ENCODE peak calls at places on chromosomes 5 and 9, in six cellular contexts. K is HepG2, Y is endothelial cell of umbilical vein, G is mammary epithelial cell, Z is GM23338, H is MM.1S. N is an unnamed sample. For H3K27me3, the result is how much of the 10 kb centered on the place peaks cover.

GRCh38 chr9:24296124-24296523 is 249.6 kb downstream of the IZUMO3 start:
- DNase-seq in K (no peak), Y (no peak), G (no peak), Z (no peak), H (no peak), N (no peak)

GRCh38 chr5:179874136-179874535 is 15.5 kb upstream of the MRNIP start:
- DNase-seq in K (no peak), Y (no peak), G (no peak), Z (no peak), H (no peak), N (no peak)

GRCh38 chr9:108130896-108131295 is 641.3 kb upstream of the KLF4 start:
- DNase-seq in K (no peak), Y (no peak), G (no peak), Z (no peak), H (no peak), N (no peak)

GRCh38 chr9:127187231-127187956 is 65.0 kb upstream of the ANGPTL2 start:
- DNase-seq in K (peak), Y (peak), G (peak), Z (no peak), H (no peak), N (peak)

GRCh38 chr9:125700791-125701190 is 6.2 kb downstream of the MAPKAP1 start:
- DNase-seq in K (no peak), Y (no peak), G (peak), Z (peak), H (no peak), N (peak)

GRCh38 chr5:74446673-74447337 is 193.7 kb downstream of the ENC1 start:
- DNase-seq in K (no peak), Y (no peak), G (no peak), Z (no peak), H (no peak), N (no peak)

GRCh38 chr9:122053546-122053945 is 39.6 kb downstream of the TTLL11 start:
- DNase-seq in K (no peak), Y (no peak), G (no peak), Z (no peak), H (no peak), N (no peak)

GRCh38 chr5:10030219-10030831 is 219.4 kb downstream of the ATPSCKMT start:
- DNase-seq in K (peak), Y (no peak), G (peak), Z (peak), H (no peak), N (no peak)

GRCh38 chr5:83340511-83340918 is 131.0 kb upstream of the VCAN start:
- DNase-seq in K (no peak), Y (no peak), G (no peak), Z (no peak), H (no peak), N (no peak)

GRCh38 chr9:119818726-119819435 is 449.6 kb upstream of the BRINP1 start:
- DNase-seq in K (no peak), Y (no peak), G (no peak), Z (no peak), H (no peak), N (no peak)

GRCh38 chr5:40652441-40653220 is 27.1 kb upstream of the PTGER4 start:
- DNase-seq in K (no peak), Y (no peak), G (no peak), Z (no peak), H (no peak), N (no peak)

GRCh38 chr9:3240651-3241268 is 285.0 kb downstream of the RFX3 start:
- DNase-seq in K (peak), Y (peak), G (peak), Z (peak), H (peak), N (peak)

DNA sequence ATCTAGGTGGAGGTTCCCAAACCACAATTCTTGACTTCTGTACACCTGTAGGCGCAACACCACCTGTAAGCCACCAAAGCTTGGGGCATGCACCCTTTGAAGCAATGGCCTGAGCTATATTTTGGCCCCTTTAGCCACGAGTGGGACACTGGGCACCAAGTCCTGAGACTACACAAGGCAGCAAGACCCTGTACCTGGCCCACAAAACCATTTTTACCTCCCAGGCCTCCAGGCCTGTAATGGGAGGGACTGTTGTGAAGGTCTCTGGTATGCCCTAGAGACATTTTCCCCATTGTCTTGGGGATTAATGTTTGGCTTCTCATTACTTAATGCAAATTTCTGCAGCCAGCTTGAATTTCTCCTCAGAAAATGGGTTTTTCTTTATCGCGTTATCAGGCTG is 24.6 kb upstream of the FAM151B start:
- DNase-seq in K (no peak), Y (no peak), G (no peak), Z (no peak), H (no peak), N (no peak)
- H2AFZ ChIP-seq in K (no peak), Y (no peak), G (no peak), Z (no peak), H (no peak), N (no peak)

DNA sequence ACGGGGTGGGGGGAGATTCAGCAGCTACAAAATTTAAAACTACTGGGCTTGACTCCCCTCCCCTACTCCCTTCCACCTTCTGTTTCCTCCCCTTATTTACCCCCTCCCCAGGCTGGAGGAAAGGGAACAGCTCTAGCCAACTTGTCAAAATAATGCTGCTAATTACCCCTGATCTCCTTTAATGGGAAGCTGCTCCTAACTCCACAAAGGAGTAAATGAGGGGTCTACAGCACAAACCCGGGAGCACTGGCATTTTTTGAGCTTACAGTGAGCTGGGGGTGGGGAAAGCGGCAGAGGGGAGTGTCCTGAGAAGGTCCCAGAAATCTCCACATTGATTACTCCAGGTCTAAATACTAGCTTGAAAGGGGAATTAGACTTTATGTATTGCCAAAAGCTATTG is 3.0 kb downstream of the PTCH1 start:
- DNase-seq in K (no peak), Y (no peak), G (no peak), Z (peak), H (no peak), N (no peak)
- H3K27me3 ChIP-seq in K (under half), Y (under half), G (under half), Z (half or more), H (under half), N (under half)

GRCh38 chr9:134128727-134129679 is 6.9 kb upstream of the WDR5 start:
- DNase-seq in K (no peak), Y (no peak), G (no peak), Z (no peak), H (no peak), N (no peak)

GRCh38 chr9:134131471-134132207 is 4.2 kb upstream of the WDR5 start:
- DNase-seq in K (no peak), Y (no peak), G (no peak), Z (peak), H (no peak), N (no peak)

GRCh38 chr9:134127616-134128015 is 8.3 kb upstream of the WDR5 start:
- DNase-seq in K (no peak), Y (no peak), G (no peak), Z (no peak), H (no peak), N (no peak)

GRCh38 chr9:134132208-134132870 is 3.5 kb upstream of the WDR5 start:
- DNase-seq in K (no peak), Y (no peak), G (no peak), Z (no peak), H (no peak), N (no peak)

DNA sequence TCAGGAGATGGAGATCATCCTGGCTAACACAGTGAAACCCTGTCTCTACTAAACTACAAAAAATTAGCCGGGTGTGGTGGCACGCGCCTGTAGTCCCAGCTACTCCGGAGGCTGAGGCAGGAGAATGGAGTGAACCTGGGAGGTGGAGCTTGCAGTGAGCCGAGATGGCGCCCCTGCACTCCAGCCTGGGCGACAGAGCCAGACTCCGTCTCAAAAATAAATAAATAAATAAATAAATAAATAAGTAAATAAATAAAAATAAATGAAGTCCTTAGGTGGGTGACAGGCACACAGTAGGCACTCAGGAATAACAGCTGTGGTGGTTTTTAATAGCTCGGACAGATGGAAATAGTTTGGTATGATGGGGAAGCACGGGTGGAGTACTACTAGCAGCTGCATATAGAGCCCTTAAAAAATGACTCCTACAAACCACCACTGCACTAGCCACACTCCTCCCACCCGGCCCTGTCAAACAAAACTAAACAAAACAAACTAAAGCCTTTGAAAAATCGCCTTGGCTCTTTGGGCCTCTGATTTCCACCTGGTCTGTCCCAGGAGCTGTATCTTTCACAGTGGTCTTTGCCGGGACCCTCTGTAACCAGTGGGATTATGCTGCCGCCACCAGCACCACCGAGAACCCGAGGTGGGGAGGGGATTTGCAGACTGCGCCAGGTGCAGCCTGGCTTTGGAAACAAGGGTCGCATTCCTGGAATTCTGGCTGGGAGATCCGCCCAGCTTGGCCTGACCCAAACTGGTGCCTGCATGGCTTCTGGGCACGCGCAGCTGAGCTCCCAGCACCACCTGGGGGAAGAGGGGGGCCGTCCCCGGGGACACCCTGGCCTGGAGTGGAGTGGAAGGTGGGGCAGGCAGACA is 5.1 kb upstream of the WDR5 start:
- DNase-seq in K (peak), Y (no peak), G (no peak), Z (peak), H (no peak), N (no peak)
- H2AFZ ChIP-seq in K (no peak), Y (no peak), G (peak), Z (no peak), H (no peak), N (no peak)

DNA sequence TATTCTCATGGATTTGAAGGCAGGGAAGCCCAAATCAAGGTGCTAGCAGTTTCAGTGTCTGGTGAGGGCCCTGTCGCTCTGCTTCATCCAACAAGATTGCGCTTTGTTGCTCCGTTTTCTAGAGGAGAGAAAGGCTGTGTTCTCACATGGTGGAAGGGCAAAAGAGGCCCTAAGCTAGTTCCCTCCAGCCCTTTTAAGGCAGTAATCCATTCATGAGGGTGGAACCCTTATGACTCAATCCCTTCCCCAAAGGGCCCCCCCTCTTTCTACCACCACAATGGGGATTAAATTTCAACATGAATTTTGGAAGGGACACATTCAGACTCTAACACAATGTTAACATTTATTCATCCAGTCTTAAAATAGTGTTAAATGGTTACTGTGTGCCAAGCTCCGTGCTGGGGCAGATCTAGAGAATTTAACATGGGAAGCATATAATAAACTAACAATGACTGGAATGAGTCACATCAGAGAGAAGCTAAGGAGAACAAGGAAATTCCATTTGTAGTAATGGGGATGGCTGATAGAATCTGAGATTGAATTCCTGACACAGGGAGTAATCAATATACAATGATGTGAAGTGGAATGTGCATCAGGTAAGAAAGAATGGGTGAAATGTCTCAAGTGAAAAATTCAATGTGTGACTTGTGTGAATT is 382.8 kb upstream of the ZNF608 start:
- DNase-seq in K (no peak), Y (peak), G (peak), Z (no peak), H (no peak), N (peak)
- H3K27me3 ChIP-seq in K (under half), Y (under half), G (under half), Z (under half), H (under half), N (under half)

GRCh38 chr5:115428248-115428647 is 116.3 kb downstream of the FEM1C start:
- DNase-seq in K (no peak), Y (no peak), G (no peak), Z (no peak), H (no peak), N (no peak)

GRCh38 chr5:115431116-115431515 is 113.5 kb downstream of the FEM1C start:
- DNase-seq in K (no peak), Y (no peak), G (no peak), Z (no peak), H (no peak), N (no peak)

GRCh38 chr5:115429345-115429940 is 115.1 kb downstream of the FEM1C start:
- DNase-seq in K (no peak), Y (no peak), G (no peak), Z (no peak), H (no peak), N (no peak)

GRCh38 chr5:115430374-115430773 is 114.2 kb downstream of the FEM1C start:
- DNase-seq in K (no peak), Y (no peak), G (no peak), Z (no peak), H (no peak), N (no peak)

DNA sequence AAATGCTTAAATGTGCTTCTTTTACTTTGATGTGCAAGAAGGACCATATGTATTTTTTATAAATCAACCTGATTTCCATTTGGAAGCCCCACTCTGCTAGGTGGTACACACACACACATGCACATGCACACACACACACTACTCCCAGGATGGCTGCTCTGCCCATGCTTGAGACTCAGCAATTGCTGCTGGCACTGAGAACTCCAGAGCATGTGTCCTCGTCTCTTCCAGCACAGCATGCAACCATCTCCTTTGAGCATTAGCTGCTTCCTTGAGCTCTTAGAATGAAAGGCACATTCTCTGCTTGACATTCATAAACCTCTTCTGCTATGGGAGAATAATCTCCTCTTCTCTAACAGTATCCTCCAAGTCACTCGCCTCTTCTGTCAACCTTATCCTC is 115.9 kb downstream of the FEM1C start:
- DNase-seq in K (no peak), Y (no peak), G (no peak), Z (no peak), H (no peak), N (no peak)
- H2AFZ ChIP-seq in K (no peak), Y (no peak), G (no peak), Z (no peak), H (no peak), N (no peak)

N was measured in astrocyte.